ENCODE peak calls at places on chromosomes 7 and 10, in ten cellular contexts. F is transverse colon, L is adrenal gland, E is upper lobe of left lung, H is A549, O is right lobe of liver, J is esophagus squamous epithelium, K is heart left ventricle, X is gastrocnemius medialis, W is ovary. P is an unnamed sample.

GRCh38 chr10:79202188-79203013 is 133.6 kb downstream of the ZMIZ1 start:
- DNase-seq in O (no peak), L (peak), J (no peak), E (no peak), H (peak), X (no peak), F (peak), K (peak), W (no peak), P (no peak)

GRCh38 chr10:23754179-23754578 is 315.3 kb downstream of the OTUD1 start:
- DNase-seq in F (no peak), L (no peak), H (no peak), W (no peak), E (no peak), K (no peak), X (no peak), J (no peak), O (no peak), P (no peak)

GRCh38 chr10:80520661-80521488 is 16.8 kb upstream of the SH2D4B start:
- DNase-seq in W (no peak), L (no peak), F (no peak), J (no peak), K (no peak), X (no peak), E (no peak), O (peak), H (no peak), P (peak)

GRCh38 chr7:44615149-44615611 is 8.8 kb downstream of the OGDH start:
- DNase-seq in H (no peak), K (peak), X (no peak), L (peak), J (no peak), W (no peak), E (no peak), O (no peak), F (peak), P (no peak)

GRCh38 chr7:44327981-44328380 is 2.6 kb upstream of the CAMK2B start:
- DNase-seq in K (no peak), F (no peak), W (no peak), J (no peak), X (no peak), H (no peak), O (no peak), E (no peak), L (no peak), P (no peak)

GRCh38 chr7:35754741-35755140 is 46.1 kb upstream of the SEPTIN7 start:
- DNase-seq in O (no peak), F (no peak), J (no peak), X (no peak), W (no peak), H (no peak), E (no peak), L (no peak), K (no peak), P (no peak)

GRCh38 chr10:127860632-127861031 is 32.1 kb downstream of the CLRN3 start:
- DNase-seq in W (no peak), X (no peak), H (no peak), J (no peak), F (no peak), O (no peak), L (no peak), E (no peak), K (no peak), P (no peak)

GRCh38 chr10:91694170-91694794 is 61.4 kb upstream of the PPP1R3C start:
- DNase-seq in O (no peak), E (no peak), X (no peak), L (peak), W (no peak), H (peak), F (peak), K (no peak), J (no peak), P (no peak)

GRCh38 chr10:48652344-48652743 is 32.3 kb upstream of the WDFY4 start:
- DNase-seq in X (no peak), L (no peak), K (no peak), H (no peak), F (no peak), W (no peak), J (no peak), O (no peak), E (no peak), P (no peak)

GRCh38 chr7:67551027-67551426 is 554.4 kb downstream of the TYW1 start:
- DNase-seq in H (no peak), J (no peak), W (no peak), F (no peak), X (no peak), K (no peak), E (peak), O (no peak), L (no peak), P (no peak)

GRCh38 chr7:17660116-17660515 is 280.2 kb downstream of the SNX13 start:
- DNase-seq in H (no peak), O (no peak), J (no peak), L (no peak), K (no peak), F (no peak), X (no peak), W (no peak), E (no peak), P (no peak)

GRCh38 chr7:47720141-47720906 is 138.4 kb upstream of the TNS3 start:
- DNase-seq in E (no peak), J (no peak), F (peak), H (no peak), K (peak), W (peak), X (peak), L (peak), O (no peak), P (peak)

GRCh38 chr10:73648975-73649829 is 6.6 kb downstream of the SYNPO2L start:
- DNase-seq in E (no peak), W (no peak), K (no peak), J (no peak), F (no peak), H (no peak), L (no peak), X (no peak), O (no peak), P (no peak)

GRCh38 chr7:27921081-27921836 is 181.3 kb downstream of the TAX1BP1 start:
- DNase-seq in F (peak), K (peak), X (no peak), J (no peak), H (peak), O (no peak), L (peak), E (no peak), W (peak), P (no peak)

GRCh38 chr10:131700032-131700431 is 200.8 kb upstream of the PPP2R2D start:
- DNase-seq in L (no peak), W (no peak), E (no peak), O (no peak), X (no peak), J (no peak), H (no peak), K (no peak), F (no peak), P (peak)

GRCh38 chr10:92822060-92822634 is 26.2 kb upstream of the EXOC6 start:
- DNase-seq in W (no peak), O (no peak), E (no peak), L (peak), F (no peak), J (no peak), H (peak), X (no peak), K (no peak), P (no peak)
- H3K27ac ChIP-seq in W (no peak), O (peak), E (peak), L (peak), F (peak), J (peak), H (peak), X (peak), K (peak), P (peak)

DNA sequence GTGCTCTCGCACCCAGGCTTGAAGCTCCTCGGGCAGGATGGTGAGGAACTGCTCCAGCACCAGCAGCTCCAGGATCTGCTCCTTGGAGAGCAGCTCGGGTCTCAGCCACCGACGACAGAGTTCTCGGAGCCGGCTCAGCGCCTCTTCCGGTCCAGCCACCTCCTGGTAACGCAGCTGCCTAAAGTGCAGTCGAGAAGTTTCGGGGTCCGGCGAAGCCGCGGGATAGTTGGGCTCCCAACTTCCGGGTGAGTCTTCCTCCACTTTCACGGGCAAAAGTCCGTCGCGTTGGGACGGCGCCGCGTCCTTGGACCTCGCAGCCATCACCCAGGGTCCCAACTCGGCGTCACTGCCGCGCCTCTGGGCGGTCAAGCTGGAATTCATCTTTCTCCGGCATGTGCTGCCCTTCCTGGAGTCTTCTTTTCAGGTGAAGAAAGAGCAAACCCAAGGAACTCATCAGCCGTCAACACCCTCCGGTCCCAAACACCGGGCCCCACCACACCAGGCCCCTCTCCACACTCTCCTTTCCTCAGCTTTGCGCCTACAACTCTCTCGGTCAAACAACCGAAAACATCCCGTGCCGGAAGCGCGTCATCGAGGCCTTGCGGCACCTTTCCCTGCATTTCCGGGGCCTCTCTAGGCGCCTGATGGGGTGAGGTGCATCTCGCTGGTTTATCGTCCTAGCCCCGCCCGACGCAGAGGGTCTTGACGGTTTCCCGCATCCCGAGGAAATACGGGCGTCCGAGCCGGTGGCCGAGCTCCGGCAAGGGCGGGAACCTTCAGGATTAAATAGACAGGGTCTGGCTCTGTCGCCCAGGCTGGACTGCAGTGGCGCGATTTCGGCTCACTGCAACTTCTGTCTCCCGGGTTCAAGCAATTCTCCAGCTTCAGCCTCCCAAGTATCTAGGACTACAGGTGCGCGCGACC is at the start of gene ZNF394:
- DNase-seq in X (peak), W (peak), O (peak), J (peak), E (peak), H (peak), F (peak), K (peak), L (peak), P (peak)
- TF ChIP-seq POLR2A in X (peak), W (peak), O (peak), J (peak), E (no peak), H (peak), F (peak), K (peak), L (peak), P (peak)

GRCh38 chr7:8189615-8190014 is 72.4 kb downstream of the ICA1 start:
- DNase-seq in K (no peak), W (no peak), O (no peak), E (peak), F (no peak), H (no peak), L (no peak), X (no peak), J (no peak), P (no peak)
- H3K27ac ChIP-seq in K (no peak), W (no peak), O (no peak), E (no peak), F (no peak), H (no peak), L (no peak), X (no peak), J (no peak), P (no peak)

DNA sequence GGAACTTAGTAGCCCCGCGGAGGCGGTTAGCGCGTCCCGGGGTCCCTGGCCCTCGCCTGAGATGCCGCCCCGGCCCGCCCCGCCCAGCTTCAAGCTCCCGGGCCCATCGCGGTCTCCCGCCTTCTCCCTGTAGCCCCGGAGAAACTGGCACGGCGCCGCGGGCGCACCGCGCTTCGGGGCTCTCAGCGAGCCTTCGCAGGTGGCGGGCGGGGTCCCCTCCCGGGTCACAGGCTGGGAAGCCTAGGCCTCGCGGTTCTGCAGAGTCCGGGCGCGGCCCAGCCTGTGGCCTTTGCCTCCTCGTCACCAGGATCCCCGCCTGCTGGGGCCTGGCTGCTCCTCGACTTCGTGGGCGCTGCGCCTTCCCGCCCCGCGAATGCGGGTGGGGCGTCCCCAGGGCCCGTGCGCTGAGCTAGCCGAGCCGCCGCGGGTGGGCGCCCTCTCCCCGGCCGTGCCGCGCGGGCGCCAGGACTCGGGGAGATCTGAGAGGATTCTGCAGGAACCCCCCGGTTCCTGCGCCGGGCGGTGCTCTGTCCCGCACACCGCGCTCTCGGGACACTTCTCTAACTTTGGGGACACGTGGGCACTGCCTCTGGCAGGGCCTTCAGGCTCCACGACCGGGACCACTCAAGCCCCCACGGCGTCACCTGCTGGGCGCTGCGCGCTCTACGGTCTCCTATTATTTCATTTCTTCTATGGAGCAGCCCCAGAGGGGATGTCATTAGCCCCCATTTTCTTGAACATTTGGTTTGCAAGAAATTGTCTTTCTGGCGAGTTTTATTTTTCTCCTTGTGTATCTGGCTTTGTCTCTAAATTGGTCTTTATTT is 683 bp upstream of the RGS10 start:
- DNase-seq in J (no peak), L (peak), E (peak), F (peak), W (peak), K (peak), X (no peak), H (peak), O (peak), P (peak)
- TF ChIP-seq POLR2A in J (no peak), L (no peak), E (no peak), F (peak), W (no peak), K (no peak), X (peak), H (peak), O (no peak), P (no peak)

DNA sequence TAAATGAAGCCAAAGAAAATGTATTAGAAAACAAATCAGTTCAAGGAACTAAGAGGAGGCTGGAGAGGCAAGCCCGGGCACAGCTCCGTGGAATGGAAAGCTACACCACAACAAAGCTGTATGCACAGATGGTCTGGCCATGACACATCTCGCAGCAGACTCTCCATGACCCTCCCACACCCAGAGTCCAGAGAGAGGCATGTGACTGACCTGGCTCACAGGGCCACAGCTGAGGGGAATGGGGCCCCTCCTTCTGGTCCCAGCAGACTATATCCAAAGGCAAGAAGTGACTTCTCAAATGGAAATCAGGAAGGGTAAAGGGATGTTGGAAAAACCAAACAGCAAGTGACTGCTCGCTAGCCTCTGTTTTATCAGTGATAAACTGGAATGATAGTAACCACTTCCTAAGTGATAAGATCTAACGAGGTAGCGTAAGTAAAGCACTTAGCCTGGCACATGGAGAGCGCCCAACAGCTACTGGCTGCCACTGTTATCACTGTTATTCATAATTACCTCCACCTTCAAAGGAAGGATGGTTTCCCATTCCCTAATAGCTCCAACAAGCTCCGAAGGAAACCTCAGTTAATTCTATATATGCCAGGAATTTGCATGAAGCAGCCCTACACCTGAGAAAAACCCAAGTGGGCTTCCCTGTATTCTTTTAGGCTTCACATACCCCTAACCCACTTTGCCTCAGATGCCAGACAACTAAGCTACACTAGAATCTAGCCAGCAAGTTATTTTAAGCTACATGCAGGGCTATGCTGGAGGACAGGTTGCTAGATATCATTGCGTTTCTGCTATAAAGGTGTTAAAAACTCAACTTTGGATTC is 8.4 kb downstream of the OSBPL3 start:
- DNase-seq in J (no peak), H (no peak), X (peak), L (no peak), F (no peak), K (no peak), E (no peak), W (no peak), O (no peak), P (peak)
- H3K27ac ChIP-seq in J (peak), H (peak), X (no peak), L (no peak), F (no peak), K (no peak), E (no peak), W (no peak), O (no peak), P (peak)

DNA sequence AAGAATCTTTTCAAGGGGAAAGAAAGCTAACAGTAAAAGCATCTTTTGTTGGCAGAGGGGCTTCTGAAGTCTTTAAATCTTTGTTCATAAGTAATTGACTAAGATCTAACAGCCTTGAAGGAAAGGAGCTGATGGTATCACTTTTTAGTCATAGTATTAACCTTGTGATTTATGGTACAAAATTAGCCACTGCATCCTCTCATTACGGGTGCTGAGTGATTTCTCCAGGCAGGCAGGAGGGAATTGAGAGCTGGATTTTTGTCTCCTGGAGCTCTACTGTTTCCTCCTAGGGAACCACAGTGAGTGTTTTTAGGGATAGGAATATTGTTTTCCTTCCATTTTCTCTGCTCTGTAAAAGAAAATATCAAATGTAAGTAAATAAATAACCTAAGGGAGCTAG is 998.9 kb downstream of the LRMDA start:
- DNase-seq in L (no peak), O (no peak), J (no peak), F (no peak), K (no peak), H (no peak), E (no peak), X (no peak), W (no peak), P (no peak)
- TF ChIP-seq POLR2A in L (no peak), O (no peak), J (no peak), F (no peak), K (no peak), H (no peak), E (no peak), X (no peak), W (no peak), P (no peak)

GRCh38 chr10:60235001-60235400 is 154.7 kb downstream of the ANK3 start:
- DNase-seq in O (no peak), H (no peak), X (no peak), F (no peak), E (no peak), J (no peak), K (peak), L (no peak), W (no peak), P (no peak)

GRCh38 chr10:60238408-60239100 is 151.1 kb downstream of the ANK3 start:
- DNase-seq in E (no peak), K (peak), F (no peak), J (no peak), L (no peak), H (peak), W (no peak), O (no peak), X (no peak), P (no peak)

GRCh38 chr10:60237977-60238376 is 151.7 kb downstream of the ANK3 start:
- DNase-seq in F (no peak), J (no peak), L (no peak), H (no peak), O (no peak), E (no peak), W (no peak), K (no peak), X (no peak), P (no peak)

GRCh38 chr10:60239228-60239627 is 150.4 kb downstream of the ANK3 start:
- DNase-seq in L (no peak), E (no peak), X (no peak), J (no peak), F (no peak), W (no peak), H (no peak), O (no peak), K (no peak), P (no peak)

DNA sequence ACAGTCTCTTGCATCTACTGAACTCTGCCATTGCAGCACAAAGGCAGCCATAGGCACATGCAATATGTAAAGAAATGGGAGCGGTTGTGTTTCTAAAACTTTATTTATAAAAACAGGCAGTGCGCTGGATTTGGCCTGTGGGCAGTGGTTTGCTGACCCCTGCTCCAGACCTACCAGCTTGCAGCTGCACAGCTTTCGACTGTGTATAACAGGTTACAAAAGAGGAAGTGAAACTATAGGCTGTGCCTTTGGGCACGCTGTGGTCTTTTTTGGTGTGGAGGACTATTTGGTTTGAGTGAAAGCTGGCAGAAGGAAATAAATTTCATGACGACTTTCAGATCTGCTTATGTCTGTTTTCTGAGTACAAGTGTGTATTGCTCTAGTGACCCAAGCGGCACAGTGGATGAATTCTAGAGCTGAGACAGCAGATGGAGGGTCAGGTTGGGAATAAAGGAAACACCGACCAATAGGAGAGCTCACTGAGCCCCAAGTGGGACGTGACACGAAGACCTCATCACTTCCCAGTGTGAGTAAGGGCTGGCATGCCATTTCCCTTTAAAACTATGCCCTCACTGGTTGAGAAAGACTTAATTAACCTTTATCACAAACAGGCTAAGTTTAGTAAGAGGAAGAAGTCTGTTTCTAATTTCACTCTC is 152.7 kb downstream of the ANK3 start:
- DNase-seq in F (peak), L (peak), W (no peak), H (no peak), O (peak), J (peak), E (no peak), K (peak), X (peak), P (no peak)
- H3K27ac ChIP-seq in F (no peak), L (no peak), W (no peak), H (no peak), O (peak), J (peak), E (peak), K (peak), X (no peak), P (no peak)

GRCh38 chr7:139427788-139428187 is 55.7 kb downstream of the KLRG2 start:
- DNase-seq in X (no peak), K (no peak), W (no peak), L (no peak), E (no peak), H (no peak), J (no peak), O (no peak), F (no peak), P (no peak)
- TF ChIP-seq POLR2A in X (no peak), K (no peak), W (no peak), L (no peak), E (no peak), H (no peak), J (no peak), O (no peak), F (no peak), P (no peak)

GRCh38 chr7:116497708-116498107 is 1.8 kb upstream of the CAV2 start:
- DNase-seq in O (no peak), K (no peak), J (no peak), F (no peak), L (no peak), X (no peak), E (no peak), W (no peak), H (no peak), P (no peak)
- H3K27ac ChIP-seq in O (no peak), K (no peak), J (no peak), F (no peak), L (no peak), X (no peak), E (no peak), W (peak), H (peak), P (no peak)

P was measured in suprapubic skin.